ENCODE peak calls at places on chromosomes 4 and X, in six cellular contexts. P is mesendoderm; T is activated CD8-positive, alpha-beta memory T cell treated with anti-CD3 and anti-CD28 coated beads for 24 hours; F is cerebellar cortex; N is HCEC 1CT; K is Calu3. S is an unnamed sample.

GRCh38 chr4:132683957-132684356 is 465.1 kb upstream of the PCDH10 start:
- DNase-seq in F (no peak), N (no peak), P (peak), T (no peak), K (no peak), S (no peak)

GRCh38 chr4:100895572-100896197 is 377.9 kb upstream of the EMCN start:
- DNase-seq in P (no peak), T (no peak), N (no peak), K (no peak), F (no peak), S (no peak)

GRCh38 chrX:122835886-122836285 is 348.2 kb upstream of the GRIA3 start:
- DNase-seq in T (no peak), F (no peak), K (no peak), N (no peak), P (no peak), S (no peak)

GRCh38 chrX:148500428-148501120 is at the start of gene AFF2:
- DNase-seq in N (no peak), F (peak), T (peak), P (peak), K (peak), S (no peak)

GRCh38 chr4:45442466-45442865 is 681.4 kb downstream of the GABRG1 start:
- DNase-seq in T (no peak), P (peak), F (peak), N (no peak), K (no peak), S (no peak)

GRCh38 chrX:70168238-70169188 is 8.8 kb upstream of the DGAT2L6 start:
- DNase-seq in P (peak), N (peak), K (peak), F (peak), T (no peak), S (no peak)

GRCh38 chrX:7316280-7316679 is 168.3 kb upstream of the PUDP start:
- DNase-seq in N (peak), K (no peak), P (no peak), F (no peak), T (no peak), S (no peak)

GRCh38 chr4:53003959-53004358 is 141.8 kb downstream of the RASL11B start:
- DNase-seq in P (no peak), K (no peak), F (no peak), N (no peak), T (no peak), S (no peak)

GRCh38 chrX:123835661-123836371 is 24.0 kb upstream of the XIAP start:
- DNase-seq in K (peak), P (no peak), N (peak), F (peak), T (no peak), S (no peak)

GRCh38 chr4:7862561-7863200 is 77.0 kb downstream of the AFAP1 start:
- DNase-seq in P (no peak), F (no peak), K (no peak), N (no peak), T (peak), S (no peak)

GRCh38 chr4:106551724-106552123 is 183.1 kb upstream of the GIMD1 start:
- DNase-seq in F (no peak), P (no peak), T (no peak), K (no peak), N (no peak), S (no peak)

GRCh38 chr4:48985976-48986653 is at the start of gene CWH43:
- DNase-seq in K (no peak), N (no peak), T (no peak), P (peak), F (no peak), S (no peak)

GRCh38 chrX:45143455-45143854 is 57.2 kb downstream of the DIPK2B start:
- DNase-seq in N (no peak), K (no peak), T (no peak), F (no peak), P (no peak), S (no peak)

GRCh38 chrX:101430457-101431078 is 22.5 kb downstream of the HNRNPH2 start:
- DNase-seq in T (no peak), N (peak), P (no peak), K (no peak), F (no peak), S (no peak)

GRCh38 chr4:71045256-71045655 is 51.8 kb downstream of the DCK start:
- DNase-seq in P (no peak), T (no peak), N (no peak), F (no peak), K (no peak), S (no peak)

GRCh38 chr4:150078996-150079581 is 844 bp downstream of the DCLK2 start:
- DNase-seq in N (no peak), P (peak), T (peak), F (peak), K (peak), S (no peak)

GRCh38 chr4:179595671-179596410 is 2153.6 kb upstream of the AGA start:
- DNase-seq in T (no peak), K (no peak), F (no peak), P (no peak), N (peak), S (no peak)

GRCh38 chr4:147085796-147086195 is 140.1 kb upstream of the TTC29 start:
- DNase-seq in T (no peak), P (no peak), F (no peak), N (no peak), K (no peak), S (no peak)

S was measured in T follicular helper cell.